ENCODE peak calls at places on chromosome 17, in four cellular contexts. R is bronchial epithelial cell, G is transverse colon, Y is hepatocyte. F is an unnamed sample.

GRCh38 chr17:45168991-45169752 is 7.5 kb downstream of the HEXIM2 start:
- DNase-seq in R (no peak), G (no peak), Y (no peak), F (no peak)

GRCh38 chr17:50593321-50593720 is 32.8 kb downstream of the CACNA1G start:
- DNase-seq in R (no peak), G (no peak), Y (peak; percentile 77), F (no peak)

GRCh38 chr17:82050152-82050760 is 1.4 kb downstream of the RFNG start:
- DNase-seq in R (no peak), G (no peak), Y (no peak), F (no peak)

GRCh38 chr17:43998552-43998951 is 5.9 kb upstream of the NAGS start:
- DNase-seq in R (no peak), G (no peak), Y (no peak), F (no peak)

GRCh38 chr17:59367657-59368045 is 36.2 kb downstream of the YPEL2 start:
- DNase-seq in R (peak; percentile 50), G (no peak), Y (peak; percentile 30), F (no peak)

GRCh38 chr17:5557485-5557884 is 26.8 kb downstream of the NLRP1 start:
- DNase-seq in R (peak; percentile 63), G (no peak), Y (no peak), F (no peak)

GRCh38 chr17:30969989-30970680 is 704 bp upstream of the RNF135 start:
- DNase-seq in R (peak; percentile 61), G (peak; percentile 52), Y (peak; percentile 30), F (peak; percentile 69)

GRCh38 chr17:59848778-59849177 is 44.0 kb downstream of the TUBD1 start:
- DNase-seq in R (no peak), G (peak; percentile 81), Y (peak; percentile 60), F (peak; percentile 93)

GRCh38 chr17:4966844-4967538 is 626 bp downstream of the SPAG7 start:
- DNase-seq in R (peak; percentile 98), G (peak; percentile 98), Y (peak; percentile 99), F (peak; percentile 100)

GRCh38 chr17:19880393-19880792 is 12.7 kb upstream of the ULK2 start:
- DNase-seq in R (no peak), G (no peak), Y (no peak), F (no peak)

GRCh38 chr17:945672-946071 is 33.9 kb downstream of the NXN start:
- DNase-seq in R (no peak), G (no peak), Y (no peak), F (no peak)
- H3K4me3 ChIP-seq in R (no peak overlapping the region), G (no peak overlapping the region), Y (no peak overlapping the region), F (no peak overlapping the region)

GRCh38 chr17:55440391-55440790 is 18.8 kb upstream of the MMD start:
- DNase-seq in R (peak; percentile 82), G (no peak), Y (no peak), F (no peak)

GRCh38 chr17:55436224-55437164 is 14.9 kb upstream of the MMD start:
- DNase-seq in R (peak; percentile 59), G (no peak), Y (no peak), F (peak; percentile 51)

GRCh38 chr17:55435408-55435807 is 13.8 kb upstream of the MMD start:
- DNase-seq in R (no peak), G (no peak), Y (no peak), F (no peak)

GRCh38 chr17:55434721-55435120 is 13.1 kb upstream of the MMD start:
- DNase-seq in R (peak; percentile 61), G (no peak), Y (no peak), F (peak; percentile 48)

GRCh38 chr17:55437165-55437605 is 15.6 kb upstream of the MMD start:
- DNase-seq in R (no peak), G (no peak), Y (no peak), F (peak; percentile 94)
- H3K4me3 ChIP-seq in R (no peak overlapping the region), G (no peak overlapping the region), Y (no peak overlapping the region), F (peak overlapping the region; percentile 59)

DNA sequence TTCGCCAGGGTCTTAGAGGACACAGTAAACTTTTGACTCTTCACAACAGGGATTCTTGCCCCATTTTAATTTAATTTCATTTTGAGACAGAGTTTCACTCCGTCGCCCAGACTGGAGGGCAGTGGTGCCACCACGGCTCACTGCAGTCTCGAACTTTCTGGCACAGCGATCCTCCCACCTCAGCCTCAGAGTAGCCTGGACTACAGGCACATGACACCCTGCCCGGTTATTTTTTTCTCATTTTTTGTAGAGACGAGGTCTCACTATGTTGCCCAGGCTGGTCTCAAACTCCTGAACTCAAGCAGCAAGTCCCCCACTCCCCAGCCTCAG is 329 bp upstream of the NLE1 start:
- DNase-seq in R (no peak), G (no peak), Y (no peak), F (no peak)
- H3K4me3 ChIP-seq in R (peak overlapping the region; percentile 99), G (peak overlapping the region; percentile 76), Y (no peak overlapping the region), F (peak overlapping the region; percentile 96)

GRCh38 chr17:66441012-66441703 is 138.7 kb downstream of the PRKCA start:
- DNase-seq in R (peak; percentile 71), G (no peak), Y (no peak), F (peak; percentile 79)
- H3K4me3 ChIP-seq in R (no peak overlapping the region), G (peak overlapping the region; percentile 12), Y (no peak overlapping the region), F (no peak overlapping the region)